ENCODE peak calls at places on chromosomes 4 and X, in ten cellular contexts. K is fibroblast of villous mesenchyme; Z is activated naive CD4-positive, alpha-beta T cell treated with anti-CD3 and anti-CD28 coated beads, Interleukin-2, amount 10 ng/mL, durations not matched to agents 7 days and 5 days; L is LNCaP clone FGC; G is AG09319; N is ELR; A is NCI-H524; V is left lung; O is A673; P is H54. S is an unnamed sample.

GRCh38 chr4:1204828-1205591 is 32.6 kb upstream of the SPON2 start:
- DNase-seq in V (peak), N (no peak), L (no peak), A (no peak), K (peak), P (no peak), G (no peak), O (no peak), Z (peak), S (no peak)

GRCh38 chrX:71996826-71997225 is 86.2 kb downstream of the NHSL2 start:
- DNase-seq in G (no peak), O (no peak), K (no peak), Z (no peak), L (no peak), P (no peak), A (no peak), V (no peak), N (no peak), S (no peak)

GRCh38 chr4:40546506-40546905 is 83.2 kb downstream of the RBM47 start:
- DNase-seq in K (no peak), A (no peak), N (no peak), G (no peak), P (no peak), V (no peak), O (no peak), Z (no peak), L (peak), S (no peak)

GRCh38 chr4:144666539-144667175 is 20.7 kb downstream of the HHIP start:
- DNase-seq in P (no peak), O (no peak), V (no peak), K (peak), A (no peak), N (peak), L (no peak), G (no peak), Z (no peak), S (no peak)

GRCh38 chr4:176755001-176755400 is 37.7 kb downstream of the VEGFC start:
- DNase-seq in G (no peak), A (no peak), K (no peak), V (no peak), P (no peak), O (no peak), N (no peak), Z (no peak), L (no peak), S (no peak)

GRCh38 chr4:112075129-112075753 is 70.0 kb upstream of the FAM241A start:
- DNase-seq in Z (peak), N (peak), G (peak), K (peak), L (no peak), O (peak), A (peak), V (no peak), P (peak), S (peak)

GRCh38 chr4:55272576-55272975 is 73.5 kb upstream of the SRD5A3 start:
- DNase-seq in A (no peak), L (no peak), P (no peak), O (no peak), G (no peak), Z (no peak), N (no peak), K (no peak), V (no peak), S (no peak)

GRCh38 chrX:41707218-41707617 is 16.8 kb upstream of the GPR82 start:
- DNase-seq in K (no peak), O (no peak), G (no peak), V (no peak), L (no peak), Z (no peak), A (no peak), P (no peak), N (no peak), S (no peak)

S was measured in NCI-H1694.